ENCODE peak calls at places on chromosomes 13 and 19, in five cellular contexts. V is hypothalamus; O is putamen; N is GM03348; S is stimulated activated CD4-positive, alpha-beta T cell treated with anti-CD3 and anti-CD28 coated beads, Interleukin-2, amount 100 ng/mL, for 48 hours. H is an unnamed sample.

GRCh38 chr19:55105237-55105636 is 12.2 kb downstream of the PPP1R12C start:
- DNase-seq in S (no peak), N (no peak), O (no peak), V (no peak), H (no peak)

GRCh38 chr19:10748924-10749434 is 31.1 kb downstream of the DNM2 start:
- DNase-seq in N (peak), S (no peak), O (no peak), V (no peak), H (no peak)

GRCh38 chr13:34967851-34968562 is 25.9 kb downstream of the NBEA start:
- DNase-seq in N (no peak), V (no peak), S (no peak), O (no peak), H (no peak)

GRCh38 chr13:36998624-36999041 is 507 bp downstream of the ALG5 start:
- DNase-seq in V (no peak), O (peak), N (peak), S (peak), H (peak)

GRCh38 chr13:100648354-100648753 is 26.2 kb downstream of the TMTC4 start:
- DNase-seq in S (no peak), V (no peak), O (no peak), N (no peak), H (no peak)

GRCh38 chr13:97228850-97229521 is 6.9 kb downstream of the MBNL2 start:
- DNase-seq in O (no peak), N (no peak), V (no peak), S (no peak), H (no peak)

GRCh38 chr19:17292301-17293074 is 10.7 kb downstream of the ABHD8 start:
- DNase-seq in V (peak), S (peak), N (peak), O (no peak), H (peak)

GRCh38 chr13:45456196-45456972 is 8.4 kb upstream of the COG3 start:
- DNase-seq in V (no peak), S (no peak), N (peak), O (no peak), H (no peak)

GRCh38 chr19:54548806-54549205 is 24.8 kb upstream of the LILRA2 start:
- DNase-seq in S (no peak), N (no peak), O (no peak), V (no peak), H (no peak)

GRCh38 chr13:28590450-28590849 is 68.5 kb upstream of the POMP start:
- DNase-seq in O (no peak), N (no peak), V (no peak), S (no peak), H (no peak)

GRCh38 chr19:6663236-6664187 is 6.4 kb downstream of the TNFSF14 start:
- DNase-seq in V (no peak), S (no peak), O (no peak), N (no peak), H (no peak)

GRCh38 chr13:89465366-89465765 is 1794.2 kb downstream of the SLITRK5 start:
- DNase-seq in N (no peak), O (no peak), V (no peak), S (no peak), H (no peak)

GRCh38 chr13:40059540-40060232 is 404.2 kb downstream of the COG6 start:
- DNase-seq in O (no peak), S (no peak), V (no peak), N (no peak), H (no peak)

GRCh38 chr13:83992566-83993358 is 110.5 kb upstream of the SLITRK1 start:
- DNase-seq in N (no peak), S (no peak), O (no peak), V (no peak), H (no peak)

GRCh38 chr13:49594576-49594975 is 9.2 kb upstream of the RCBTB1 start:
- DNase-seq in V (no peak), O (no peak), S (no peak), N (no peak), H (no peak)

GRCh38 chr13:106373304-106373988 is 162.0 kb downstream of the EFNB2 start:
- DNase-seq in V (no peak), S (no peak), N (no peak), O (no peak), H (no peak)